ENCODE peak calls at places on chromosomes 7 and 10, in six cellular contexts. One of them, this sample, is unnamed.

GRCh38 chr7:148701414-148701813 is 2.7 kb downstream of the CUL1 start:
- DNase-seq in BE2C: no peak
- DNase-seq in H7: no peak
- DNase-seq in IMR-90: peak; percentile 38
- DNase-seq in adrenal gland: no peak
- DNase-seq in AG10803: peak; percentile 27
- DNase-seq in this sample: no peak

GRCh38 chr7:156430109-156430508 is 210.5 kb upstream of the RNF32 start:
- DNase-seq in adrenal gland: no peak
- DNase-seq in AG10803: no peak
- DNase-seq in H7: no peak
- DNase-seq in BE2C: no peak
- DNase-seq in IMR-90: no peak
- DNase-seq in this sample: no peak

GRCh38 chr10:48253970-48254657 is 20.4 kb downstream of the FRMPD2 start:
- DNase-seq in AG10803: peak; percentile 81
- DNase-seq in BE2C: no peak
- DNase-seq in IMR-90: no peak
- DNase-seq in adrenal gland: peak; percentile 5
- DNase-seq in H7: no peak
- DNase-seq in this sample: no peak

GRCh38 chr7:119270045-119270464 is 1002.9 kb upstream of the KCND2 start:
- DNase-seq in IMR-90: peak; percentile 55
- DNase-seq in adrenal gland: peak; percentile 51
- DNase-seq in BE2C: peak; percentile 47
- DNase-seq in AG10803: peak; percentile 48
- DNase-seq in H7: peak; percentile 1
- DNase-seq in this sample: no peak

GRCh38 chr7:94028768-94029167 is 24.6 kb upstream of the BET1 start:
- DNase-seq in BE2C: no peak
- DNase-seq in AG10803: peak; percentile 31
- DNase-seq in adrenal gland: no peak
- DNase-seq in IMR-90: peak; percentile 83
- DNase-seq in H7: no peak
- DNase-seq in this sample: no peak

GRCh38 chr10:11636761-11637166 is 25.3 kb upstream of the USP6NL start:
- DNase-seq in adrenal gland: no peak
- DNase-seq in H7: no peak
- DNase-seq in BE2C: no peak
- DNase-seq in IMR-90: no peak
- DNase-seq in AG10803: peak; percentile 58
- DNase-seq in this sample: no peak

GRCh38 chr7:147161405-147161804 is 1044.8 kb downstream of the CNTNAP2 start:
- DNase-seq in adrenal gland: no peak
- DNase-seq in H7: no peak
- DNase-seq in IMR-90: no peak
- DNase-seq in BE2C: no peak
- DNase-seq in AG10803: no peak
- DNase-seq in this sample: no peak

GRCh38 chr7:51315393-51316261 is 982 bp downstream of the COBL start:
- DNase-seq in H7: peak; percentile 80
- DNase-seq in adrenal gland: no peak
- DNase-seq in BE2C: no peak
- DNase-seq in IMR-90: no peak
- DNase-seq in AG10803: no peak
- DNase-seq in this sample: no peak

GRCh38 chr7:72069263-72069662 is 342.9 kb downstream of the CALN1 start:
- DNase-seq in AG10803: no peak
- DNase-seq in BE2C: no peak
- DNase-seq in adrenal gland: no peak
- DNase-seq in IMR-90: no peak
- DNase-seq in H7: no peak
- DNase-seq in this sample: no peak

GRCh38 chr7:151485006-151485732 is 34.5 kb downstream of the RHEB start:
- DNase-seq in adrenal gland: no peak
- DNase-seq in BE2C: no peak
- DNase-seq in IMR-90: peak; percentile 88
- DNase-seq in AG10803: peak; percentile 71
- DNase-seq in H7: no peak
- DNase-seq in this sample: no peak

GRCh38 chr7:82441916-82442478 is 1.6 kb downstream of the CACNA2D1 start:
- DNase-seq in adrenal gland: no peak
- DNase-seq in H7: peak; percentile 50
- DNase-seq in BE2C: no peak
- DNase-seq in IMR-90: peak; percentile 41
- DNase-seq in AG10803: peak; percentile 6
- DNase-seq in this sample: no peak

GRCh38 chr10:10149899-10150298 is 867.8 kb upstream of the CELF2 start:
- DNase-seq in AG10803: no peak
- DNase-seq in BE2C: no peak
- DNase-seq in IMR-90: no peak
- DNase-seq in adrenal gland: no peak
- DNase-seq in H7: no peak
- DNase-seq in this sample: no peak

GRCh38 chr10:75959209-75959608 is 527.8 kb downstream of the LRMDA start:
- DNase-seq in IMR-90: peak; percentile 76
- DNase-seq in H7: no peak
- DNase-seq in BE2C: no peak
- DNase-seq in AG10803: peak; percentile 95
- DNase-seq in adrenal gland: peak; percentile 31
- DNase-seq in this sample: no peak

GRCh38 chr7:103914147-103914899 is 75.1 kb downstream of the RELN start:
- DNase-seq in adrenal gland: no peak
- DNase-seq in H7: no peak
- DNase-seq in AG10803: no peak
- DNase-seq in IMR-90: peak; percentile 57
- DNase-seq in BE2C: no peak
- DNase-seq in this sample: no peak

GRCh38 chr10:123621492-123621891 is 44.7 kb upstream of the GPR26 start:
- DNase-seq in AG10803: peak; percentile 43
- DNase-seq in IMR-90: no peak
- DNase-seq in BE2C: no peak
- DNase-seq in adrenal gland: no peak
- DNase-seq in H7: no peak
- DNase-seq in this sample: no peak

GRCh38 chr10:49709934-49710333 is 30.5 kb downstream of the C10orf53 start:
- DNase-seq in IMR-90: no peak
- DNase-seq in H7: no peak
- DNase-seq in AG10803: no peak
- DNase-seq in BE2C: no peak
- DNase-seq in adrenal gland: no peak
- DNase-seq in this sample: no peak

GRCh38 chr7:106337754-106338153 is 53.0 kb upstream of the NAMPT start:
- DNase-seq in BE2C: no peak
- DNase-seq in AG10803: no peak
- DNase-seq in H7: no peak
- DNase-seq in IMR-90: no peak
- DNase-seq in adrenal gland: no peak
- DNase-seq in this sample: no peak

GRCh38 chr10:113618338-113618737 is 45.5 kb downstream of the NRAP start:
- DNase-seq in adrenal gland: no peak
- DNase-seq in H7: no peak
- DNase-seq in AG10803: no peak
- DNase-seq in IMR-90: no peak
- DNase-seq in BE2C: no peak
- DNase-seq in this sample: no peak

GRCh38 chr7:112423987-112424386 is 26.3 kb upstream of the IFRD1 start:
- DNase-seq in AG10803: no peak
- DNase-seq in BE2C: no peak
- DNase-seq in IMR-90: no peak
- DNase-seq in H7: no peak
- DNase-seq in adrenal gland: no peak
- DNase-seq in this sample: no peak

GRCh38 chr10:70753841-70754621 is 31.1 kb downstream of the TBATA start:
- DNase-seq in adrenal gland: no peak
- DNase-seq in BE2C: no peak
- DNase-seq in H7: peak; percentile 91
- DNase-seq in AG10803: peak; percentile 72
- DNase-seq in IMR-90: peak; percentile 6
- DNase-seq in this sample: no peak

GRCh38 chr7:114533151-114533550 is 118.5 kb downstream of the FOXP2 start:
- DNase-seq in BE2C: no peak
- DNase-seq in H7: no peak
- DNase-seq in adrenal gland: no peak
- DNase-seq in IMR-90: no peak
- DNase-seq in AG10803: no peak
- DNase-seq in this sample: no peak

GRCh38 chr10:12018438-12019342 is 23.9 kb downstream of the UPF2 start:
- DNase-seq in H7: no peak
- DNase-seq in BE2C: no peak
- DNase-seq in IMR-90: peak; percentile 44
- DNase-seq in AG10803: peak; percentile 65
- DNase-seq in adrenal gland: no peak
- DNase-seq in this sample: no peak

GRCh38 chr10:79367421-79368189 is 20.3 kb downstream of the PPIF start:
- DNase-seq in BE2C: no peak
- DNase-seq in IMR-90: peak; percentile 70
- DNase-seq in adrenal gland: no peak
- DNase-seq in AG10803: peak; percentile 48
- DNase-seq in H7: no peak
- DNase-seq in this sample: no peak

DNA sequence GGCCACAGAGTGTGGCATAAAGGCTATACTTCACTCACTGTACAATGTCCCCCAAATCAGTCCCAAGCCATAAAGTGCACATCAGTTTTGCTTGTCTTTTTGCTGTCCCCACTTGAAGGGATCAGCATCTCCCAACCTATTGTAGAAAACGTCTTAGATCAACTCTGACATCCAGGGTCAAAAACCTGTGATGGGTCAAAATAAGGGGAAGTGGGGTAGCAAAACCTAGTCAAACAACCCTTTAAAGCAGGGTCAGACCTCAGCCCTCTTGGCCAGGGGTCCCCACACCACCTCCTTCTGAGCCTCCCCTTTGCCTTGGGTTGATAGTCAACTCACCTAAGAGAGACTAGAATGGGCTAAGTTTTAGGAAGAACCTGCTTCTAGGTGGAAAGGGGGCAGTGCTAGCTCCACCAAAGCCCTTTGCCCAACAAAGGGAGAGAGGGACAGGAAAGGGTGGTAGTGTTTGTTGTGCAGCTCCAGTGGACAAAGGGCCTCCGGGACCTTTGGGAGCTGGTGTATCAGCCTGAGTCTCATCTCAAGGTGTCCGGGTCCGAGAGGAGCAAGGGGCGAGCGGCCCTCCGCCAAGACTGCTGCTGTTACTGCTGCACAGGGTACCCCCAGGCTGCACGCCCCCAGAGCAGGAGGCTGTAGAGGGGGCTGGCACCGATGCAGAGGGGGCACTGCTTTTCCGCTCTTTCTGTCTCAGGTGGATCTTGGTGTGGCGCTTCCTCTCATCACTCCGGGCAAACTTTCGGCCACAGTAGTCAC is 3.3 kb downstream of the EGR2 start:
- DNase-seq in IMR-90: no peak
- DNase-seq in AG10803: no peak
- DNase-seq in BE2C: no peak
- DNase-seq in adrenal gland: no peak
- DNase-seq in H7: no peak
- DNase-seq in this sample: no peak
- H3K4me3 ChIP-seq in IMR-90: no peak overlapping the region
- H3K4me3 ChIP-seq in AG10803: no peak overlapping the region
- H3K4me3 ChIP-seq in BE2C: no peak overlapping the region
- H3K4me3 ChIP-seq in adrenal gland: no peak overlapping the region
- H3K4me3 ChIP-seq in H7: no peak overlapping the region
- H3K4me3 ChIP-seq in this sample: no peak overlapping the region

GRCh38 chr7:125358551-125359167 is 429.0 kb upstream of the POT1 start:
- DNase-seq in adrenal gland: no peak
- DNase-seq in BE2C: no peak
- DNase-seq in AG10803: no peak
- DNase-seq in H7: no peak
- DNase-seq in IMR-90: no peak
- DNase-seq in this sample: no peak

GRCh38 chr7:125363873-125364272 is 434.2 kb upstream of the POT1 start:
- DNase-seq in adrenal gland: no peak
- DNase-seq in IMR-90: no peak
- DNase-seq in BE2C: no peak
- DNase-seq in AG10803: no peak
- DNase-seq in H7: no peak
- DNase-seq in this sample: no peak
- H3K4me3 ChIP-seq in adrenal gland: no peak overlapping the region
- H3K4me3 ChIP-seq in IMR-90: no peak overlapping the region
- H3K4me3 ChIP-seq in BE2C: no peak overlapping the region
- H3K4me3 ChIP-seq in AG10803: no peak overlapping the region
- H3K4me3 ChIP-seq in H7: no peak overlapping the region
- H3K4me3 ChIP-seq in this sample: no peak overlapping the region

DNA sequence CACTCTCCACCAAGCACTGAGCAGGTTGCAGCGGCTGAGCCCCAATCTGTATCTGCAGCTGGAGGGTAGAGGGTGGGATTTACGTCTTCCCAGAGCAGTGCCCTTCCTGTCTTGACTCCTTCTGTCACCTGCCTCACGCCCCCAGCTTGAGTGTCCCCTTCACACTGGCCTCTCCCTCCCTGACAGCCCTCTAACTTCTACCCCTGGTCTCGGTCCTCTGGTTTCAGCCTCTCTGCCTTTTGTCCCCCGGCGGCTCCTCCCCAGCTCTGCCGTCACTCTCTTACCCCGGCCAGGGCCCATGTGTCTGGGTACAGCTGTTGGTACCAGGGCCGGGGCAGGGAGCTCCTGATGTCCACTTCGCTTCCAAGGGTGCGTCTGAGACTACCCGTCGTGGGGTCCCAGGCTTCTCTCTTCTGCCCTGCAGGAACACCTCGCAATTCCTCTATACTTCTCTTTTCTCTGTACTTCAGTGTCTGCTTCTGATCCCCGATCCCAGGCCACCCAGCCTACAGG is 653 bp downstream of the MUC3A start:
- DNase-seq in IMR-90: no peak
- DNase-seq in adrenal gland: no peak
- DNase-seq in H7: peak; percentile 63
- DNase-seq in BE2C: no peak
- DNase-seq in AG10803: no peak
- DNase-seq in this sample: no peak
- H3K4me3 ChIP-seq in IMR-90: no peak overlapping the region
- H3K4me3 ChIP-seq in adrenal gland: no peak overlapping the region
- H3K4me3 ChIP-seq in H7: peak overlapping the region; percentile 26
- H3K4me3 ChIP-seq in BE2C: no peak overlapping the region
- H3K4me3 ChIP-seq in AG10803: no peak overlapping the region
- H3K4me3 ChIP-seq in this sample: no peak overlapping the region

DNA sequence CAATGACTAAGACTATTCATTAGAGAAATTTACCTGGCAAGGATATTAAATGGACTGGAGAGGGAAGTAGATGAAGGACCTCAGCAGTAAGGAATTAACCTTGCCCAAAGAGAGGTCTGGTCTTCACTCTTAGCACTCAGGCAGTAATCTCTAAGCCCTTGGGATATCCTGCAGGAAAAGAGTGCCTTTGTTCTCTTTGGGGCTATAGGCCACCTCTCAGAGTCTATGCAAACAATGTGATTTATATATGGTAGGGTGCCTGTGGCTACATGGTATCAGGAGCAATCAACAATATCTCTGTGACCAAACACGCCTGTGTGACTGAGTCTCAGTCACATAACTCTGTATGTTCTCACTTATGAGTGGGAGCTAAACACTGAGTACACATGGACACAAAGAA is 154.7 kb upstream of the CDK1 start:
- DNase-seq in BE2C: no peak
- DNase-seq in H7: no peak
- DNase-seq in AG10803: no peak
- DNase-seq in IMR-90: no peak
- DNase-seq in adrenal gland: no peak
- DNase-seq in this sample: no peak
- H3K4me3 ChIP-seq in BE2C: no peak overlapping the region
- H3K4me3 ChIP-seq in H7: no peak overlapping the region
- H3K4me3 ChIP-seq in AG10803: no peak overlapping the region
- H3K4me3 ChIP-seq in IMR-90: no peak overlapping the region
- H3K4me3 ChIP-seq in adrenal gland: no peak overlapping the region
- H3K4me3 ChIP-seq in this sample: no peak overlapping the region